ENCODE peak calls at places on chromosome 12, in nine cellular contexts. I, O, U, Z, J, A, R, B and G are unnamed samples.

GRCh38 chr12:22543246-22544037 is 900 bp downstream of the C2CD5 start:
- DNase-seq in I (peak; percentile 46), O (peak; percentile 22), U (peak; percentile 61), Z (no peak), J (peak; percentile 76), A (peak; percentile 26), R (peak; percentile 55), B (peak; percentile 10), G (peak; percentile 77)

GRCh38 chr12:30823140-30823669 is 68.5 kb upstream of the CAPRIN2 start:
- DNase-seq in I (no peak), O (no peak), U (peak; percentile 50), Z (no peak), J (no peak), A (no peak), R (peak; percentile 51), B (no peak), G (peak; percentile 26)

GRCh38 chr12:39420043-39420442 is 22.9 kb downstream of the KIF21A start:
- DNase-seq in I (no peak), O (no peak), U (no peak), Z (no peak), J (no peak), A (no peak), R (no peak), B (no peak), G (no peak)

GRCh38 chr12:98869886-98870285 is 224.8 kb downstream of the APAF1 start:
- DNase-seq in I (no peak), O (no peak), U (no peak), Z (no peak), J (no peak), A (no peak), R (no peak), B (no peak), G (no peak)

GRCh38 chr12:45204757-45205156 is 11.1 kb upstream of the ANO6 start:
- DNase-seq in I (no peak), O (no peak), U (no peak), Z (no peak), J (no peak), A (no peak), R (no peak), B (no peak), G (no peak)

GRCh38 chr12:12327802-12328201 is 22.2 kb downstream of the MANSC1 start:
- DNase-seq in I (no peak), O (no peak), U (no peak), Z (peak; percentile 30), J (no peak), A (no peak), R (peak; percentile 83), B (no peak), G (no peak)

GRCh38 chr12:41795910-41796309 is 348.8 kb downstream of the GXYLT1 start:
- DNase-seq in I (peak; percentile 76), O (no peak), U (no peak), Z (no peak), J (no peak), A (no peak), R (no peak), B (no peak), G (no peak)

GRCh38 chr12:54991161-54991991 is 6.8 kb upstream of the TESPA1 start:
- DNase-seq in I (no peak), O (no peak), U (no peak), Z (no peak), J (no peak), A (no peak), R (no peak), B (no peak), G (no peak)

GRCh38 chr12:52419656-52420055 is 13.5 kb upstream of the KRT82 start:
- DNase-seq in I (no peak), O (no peak), U (no peak), Z (no peak), J (no peak), A (no peak), R (peak; percentile 45), B (no peak), G (no peak)

GRCh38 chr12:109203480-109203879 is 87.1 kb downstream of the ACACB start:
- DNase-seq in I (no peak), O (no peak), U (no peak), Z (no peak), J (no peak), A (no peak), R (no peak), B (no peak), G (no peak)

GRCh38 chr12:39931231-39931630 is 174.7 kb downstream of the SLC2A13 start:
- DNase-seq in I (no peak), O (no peak), U (no peak), Z (no peak), J (no peak), A (no peak), R (no peak), B (no peak), G (no peak)

GRCh38 chr12:1917172-1918070 is 1.0 kb downstream of the CACNA2D4 start:
- DNase-seq in I (peak; percentile 22), O (no peak), U (no peak), Z (no peak), J (no peak), A (no peak), R (no peak), B (no peak), G (no peak)
- H3K27ac ChIP-seq in I (no peak overlapping the region), O (no peak overlapping the region), U (no peak overlapping the region), Z (no peak overlapping the region), J (no peak overlapping the region), A (peak overlapping the region; percentile 58), R (no peak overlapping the region), B (no peak overlapping the region), G (peak overlapping the region; percentile 35)

DNA sequence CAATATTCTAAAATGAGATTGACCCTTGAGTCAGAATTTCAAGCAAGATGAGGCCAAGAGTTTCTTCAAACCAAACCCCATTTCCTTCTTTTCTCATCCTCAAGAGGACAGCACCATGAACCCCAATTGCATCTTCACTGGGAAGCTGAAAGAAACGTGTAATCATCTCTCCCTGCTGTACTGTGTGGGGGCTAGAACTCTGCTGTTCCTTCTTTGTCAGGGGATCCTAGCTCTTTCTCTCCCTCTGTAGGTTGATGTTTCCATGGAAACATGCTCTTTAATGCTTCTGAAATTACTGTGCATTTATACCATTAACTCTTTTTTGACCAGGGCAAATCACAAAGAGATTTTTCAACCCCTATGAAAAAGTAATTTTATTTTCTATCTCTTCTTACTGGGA is 295.2 kb downstream of the GRIN2B start:
- DNase-seq in I (no peak), O (no peak), U (no peak), Z (no peak), J (no peak), A (no peak), R (no peak), B (no peak), G (no peak)
- H3K27ac ChIP-seq in I (no peak overlapping the region), O (no peak overlapping the region), U (no peak overlapping the region), Z (no peak overlapping the region), J (no peak overlapping the region), A (no peak overlapping the region), R (no peak overlapping the region), B (no peak overlapping the region), G (no peak overlapping the region)

GRCh38 chr12:72094490-72094889 is 155.8 kb downstream of the TPH2 start:
- DNase-seq in I (no peak), O (no peak), U (no peak), Z (no peak), J (no peak), A (no peak), R (no peak), B (no peak), G (no peak)

GRCh38 chr12:72093930-72094329 is 155.3 kb downstream of the TPH2 start:
- DNase-seq in I (no peak), O (no peak), U (no peak), Z (no peak), J (no peak), A (no peak), R (no peak), B (no peak), G (no peak)

GRCh38 chr12:72098622-72099021 is 160.0 kb downstream of the TPH2 start:
- DNase-seq in I (no peak), O (no peak), U (no peak), Z (no peak), J (no peak), A (no peak), R (no peak), B (no peak), G (no peak)

GRCh38 chr12:72093424-72093823 is 154.8 kb downstream of the TPH2 start:
- DNase-seq in I (no peak), O (no peak), U (no peak), Z (no peak), J (no peak), A (no peak), R (no peak), B (no peak), G (no peak)

DNA sequence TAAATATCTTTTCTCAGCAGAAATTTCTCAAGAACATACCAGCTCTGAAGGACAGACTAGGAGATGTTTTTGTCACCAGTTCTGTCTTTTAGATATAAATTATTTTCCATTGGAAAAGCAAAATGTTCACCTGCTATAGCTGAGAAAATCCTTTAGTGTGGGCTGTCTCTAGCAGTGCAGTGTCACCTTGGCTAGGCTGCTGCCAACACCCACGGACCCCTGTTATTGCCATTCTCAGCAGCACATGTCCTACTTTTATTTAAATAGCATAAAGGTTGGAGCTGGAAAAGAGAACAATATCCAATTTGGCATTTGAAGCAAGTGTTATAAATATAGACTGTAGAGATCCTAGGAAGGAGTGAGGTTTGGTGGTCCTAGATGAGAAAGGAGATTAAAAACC is 156.4 kb downstream of the TPH2 start:
- DNase-seq in I (no peak), O (no peak), U (no peak), Z (no peak), J (no peak), A (no peak), R (no peak), B (no peak), G (no peak)
- H3K27ac ChIP-seq in I (no peak overlapping the region), O (no peak overlapping the region), U (no peak overlapping the region), Z (no peak overlapping the region), J (no peak overlapping the region), A (no peak overlapping the region), R (no peak overlapping the region), B (no peak overlapping the region), G (no peak overlapping the region)

GRCh38 chr12:50647479-50647878 is 116.4 kb upstream of the ATF1 start:
- DNase-seq in I (no peak), O (no peak), U (no peak), Z (peak; percentile 40), J (no peak), A (no peak), R (peak; percentile 52), B (no peak), G (no peak)
- H3K27ac ChIP-seq in I (no peak overlapping the region), O (no peak overlapping the region), U (no peak overlapping the region), Z (no peak overlapping the region), J (no peak overlapping the region), A (no peak overlapping the region), R (no peak overlapping the region), B (no peak overlapping the region), G (peak overlapping the region; percentile 18)

GRCh38 chr12:116222358-116222757 is 55.1 kb downstream of the MED13L start:
- DNase-seq in I (no peak), O (no peak), U (peak; percentile 85), Z (peak; percentile 49), J (no peak), A (no peak), R (peak; percentile 74), B (no peak), G (no peak)
- H3K27ac ChIP-seq in I (no peak overlapping the region), O (no peak overlapping the region), U (peak overlapping the region; percentile 53), Z (no peak overlapping the region), J (no peak overlapping the region), A (no peak overlapping the region), R (peak overlapping the region; percentile 3), B (no peak overlapping the region), G (no peak overlapping the region)